ENCODE peak calls at places on chromosomes 2 and 18, in seven cellular contexts. One of them, this sample, is unnamed.

GRCh38 chr2:12928197-12928596 is 211.5 kb downstream of the TRIB2 start:
- DNase-seq in MCF 10A: peak
- DNase-seq in CD4-positive, alpha-beta memory T cell: no peak
- DNase-seq in AG09319: no peak
- DNase-seq in lower leg skin: no peak
- DNase-seq in NCI-H510A treated with DMSO at 0.1 percent for 48 hours: no peak
- DNase-seq in substantia nigra: no peak
- DNase-seq in this sample: peak

GRCh38 chr2:168338292-168338691 is 90.9 kb upstream of the STK39 start:
- DNase-seq in NCI-H510A treated with DMSO at 0.1 percent for 48 hours: no peak
- DNase-seq in lower leg skin: no peak
- DNase-seq in MCF 10A: no peak
- DNase-seq in CD4-positive, alpha-beta memory T cell: no peak
- DNase-seq in substantia nigra: no peak
- DNase-seq in AG09319: no peak
- DNase-seq in this sample: no peak

GRCh38 chr18:74654637-74655036 is 57.0 kb downstream of the ZNF407 start:
- DNase-seq in CD4-positive, alpha-beta memory T cell: no peak
- DNase-seq in AG09319: no peak
- DNase-seq in lower leg skin: no peak
- DNase-seq in MCF 10A: peak
- DNase-seq in substantia nigra: no peak
- DNase-seq in NCI-H510A treated with DMSO at 0.1 percent for 48 hours: peak
- DNase-seq in this sample: no peak

GRCh38 chr2:118878531-118879149 is 31.2 kb upstream of the EN1 start:
- DNase-seq in AG09319: no peak
- DNase-seq in NCI-H510A treated with DMSO at 0.1 percent for 48 hours: no peak
- DNase-seq in CD4-positive, alpha-beta memory T cell: no peak
- DNase-seq in MCF 10A: peak
- DNase-seq in lower leg skin: no peak
- DNase-seq in substantia nigra: no peak
- DNase-seq in this sample: no peak

GRCh38 chr2:173550143-173550542 is 195.5 kb downstream of the CDCA7 start:
- DNase-seq in lower leg skin: no peak
- DNase-seq in NCI-H510A treated with DMSO at 0.1 percent for 48 hours: no peak
- DNase-seq in substantia nigra: no peak
- DNase-seq in CD4-positive, alpha-beta memory T cell: no peak
- DNase-seq in AG09319: peak
- DNase-seq in MCF 10A: peak
- DNase-seq in this sample: peak

GRCh38 chr2:151976945-151977353 is 121.9 kb downstream of the CACNB4 start:
- DNase-seq in AG09319: no peak
- DNase-seq in substantia nigra: no peak
- DNase-seq in NCI-H510A treated with DMSO at 0.1 percent for 48 hours: no peak
- DNase-seq in lower leg skin: no peak
- DNase-seq in CD4-positive, alpha-beta memory T cell: no peak
- DNase-seq in MCF 10A: no peak
- DNase-seq in this sample: no peak

GRCh38 chr2:160715428-160715827 is 221.8 kb upstream of the RBMS1 start:
- DNase-seq in substantia nigra: no peak
- DNase-seq in MCF 10A: peak
- DNase-seq in lower leg skin: no peak
- DNase-seq in CD4-positive, alpha-beta memory T cell: no peak
- DNase-seq in AG09319: no peak
- DNase-seq in NCI-H510A treated with DMSO at 0.1 percent for 48 hours: no peak
- DNase-seq in this sample: no peak

GRCh38 chr2:158890296-158890905 is 78.0 kb upstream of the TANC1 start:
- DNase-seq in MCF 10A: no peak
- DNase-seq in substantia nigra: no peak
- DNase-seq in AG09319: no peak
- DNase-seq in lower leg skin: no peak
- DNase-seq in NCI-H510A treated with DMSO at 0.1 percent for 48 hours: no peak
- DNase-seq in CD4-positive, alpha-beta memory T cell: no peak
- DNase-seq in this sample: no peak

GRCh38 chr2:240209493-240209892 is 69.0 kb upstream of the OTOS start:
- DNase-seq in substantia nigra: no peak
- DNase-seq in NCI-H510A treated with DMSO at 0.1 percent for 48 hours: no peak
- DNase-seq in lower leg skin: peak
- DNase-seq in MCF 10A: no peak
- DNase-seq in AG09319: no peak
- DNase-seq in CD4-positive, alpha-beta memory T cell: no peak
- DNase-seq in this sample: no peak

GRCh38 chr2:9941196-9941995 is 10.1 kb upstream of the GRHL1 start:
- DNase-seq in CD4-positive, alpha-beta memory T cell: no peak
- DNase-seq in NCI-H510A treated with DMSO at 0.1 percent for 48 hours: peak
- DNase-seq in AG09319: no peak
- DNase-seq in lower leg skin: no peak
- DNase-seq in MCF 10A: no peak
- DNase-seq in substantia nigra: no peak
- DNase-seq in this sample: peak

GRCh38 chr2:176812376-176812775 is 400.2 kb upstream of the HNRNPA3 start:
- DNase-seq in substantia nigra: no peak
- DNase-seq in CD4-positive, alpha-beta memory T cell: no peak
- DNase-seq in NCI-H510A treated with DMSO at 0.1 percent for 48 hours: no peak
- DNase-seq in AG09319: no peak
- DNase-seq in MCF 10A: no peak
- DNase-seq in lower leg skin: no peak
- DNase-seq in this sample: no peak

GRCh38 chr18:36440614-36441013 is 143.1 kb downstream of the FHOD3 start:
- DNase-seq in lower leg skin: peak
- DNase-seq in NCI-H510A treated with DMSO at 0.1 percent for 48 hours: no peak
- DNase-seq in AG09319: no peak
- DNase-seq in substantia nigra: no peak
- DNase-seq in CD4-positive, alpha-beta memory T cell: no peak
- DNase-seq in MCF 10A: no peak
- DNase-seq in this sample: no peak

GRCh38 chr2:16302969-16303592 is 362.6 kb downstream of the CYRIA start:
- DNase-seq in MCF 10A: no peak
- DNase-seq in substantia nigra: no peak
- DNase-seq in CD4-positive, alpha-beta memory T cell: no peak
- DNase-seq in AG09319: no peak
- DNase-seq in NCI-H510A treated with DMSO at 0.1 percent for 48 hours: no peak
- DNase-seq in lower leg skin: peak
- DNase-seq in this sample: no peak

GRCh38 chr18:62485684-62486083 is 37.1 kb upstream of the ZCCHC2 start:
- DNase-seq in MCF 10A: peak
- DNase-seq in substantia nigra: no peak
- DNase-seq in NCI-H510A treated with DMSO at 0.1 percent for 48 hours: no peak
- DNase-seq in CD4-positive, alpha-beta memory T cell: no peak
- DNase-seq in AG09319: no peak
- DNase-seq in lower leg skin: no peak
- DNase-seq in this sample: peak

GRCh38 chr2:27441958-27442281 is 261 bp upstream of the KRTCAP3 start:
- DNase-seq in lower leg skin: no peak
- DNase-seq in MCF 10A: no peak
- DNase-seq in CD4-positive, alpha-beta memory T cell: no peak
- DNase-seq in AG09319: no peak
- DNase-seq in NCI-H510A treated with DMSO at 0.1 percent for 48 hours: no peak
- DNase-seq in substantia nigra: no peak
- DNase-seq in this sample: no peak

GRCh38 chr2:96236882-96237281 is 28.3 kb upstream of the STARD7 start:
- DNase-seq in CD4-positive, alpha-beta memory T cell: no peak
- DNase-seq in lower leg skin: no peak
- DNase-seq in MCF 10A: no peak
- DNase-seq in NCI-H510A treated with DMSO at 0.1 percent for 48 hours: no peak
- DNase-seq in AG09319: no peak
- DNase-seq in substantia nigra: no peak
- DNase-seq in this sample: no peak

GRCh38 chr2:12317853-12318426 is 398.8 kb upstream of the TRIB2 start:
- DNase-seq in lower leg skin: no peak
- DNase-seq in NCI-H510A treated with DMSO at 0.1 percent for 48 hours: no peak
- DNase-seq in MCF 10A: peak
- DNase-seq in AG09319: peak
- DNase-seq in substantia nigra: no peak
- DNase-seq in CD4-positive, alpha-beta memory T cell: no peak
- DNase-seq in this sample: peak

GRCh38 chr2:128319773-128320608 is 1.3 kb upstream of the HS6ST1 start:
- DNase-seq in AG09319: no peak
- DNase-seq in MCF 10A: no peak
- DNase-seq in CD4-positive, alpha-beta memory T cell: no peak
- DNase-seq in lower leg skin: peak
- DNase-seq in NCI-H510A treated with DMSO at 0.1 percent for 48 hours: no peak
- DNase-seq in substantia nigra: no peak
- DNase-seq in this sample: no peak

GRCh38 chr18:77129150-77129551 is 3.4 kb downstream of the MBP start:
- DNase-seq in NCI-H510A treated with DMSO at 0.1 percent for 48 hours: no peak
- DNase-seq in CD4-positive, alpha-beta memory T cell: no peak
- DNase-seq in AG09319: no peak
- DNase-seq in substantia nigra: no peak
- DNase-seq in lower leg skin: peak
- DNase-seq in MCF 10A: peak
- DNase-seq in this sample: peak

GRCh38 chr2:39216495-39217191 is 27.1 kb downstream of the CDKL4 start:
- DNase-seq in CD4-positive, alpha-beta memory T cell: peak
- DNase-seq in MCF 10A: no peak
- DNase-seq in AG09319: no peak
- DNase-seq in substantia nigra: no peak
- DNase-seq in lower leg skin: no peak
- DNase-seq in NCI-H510A treated with DMSO at 0.1 percent for 48 hours: no peak
- DNase-seq in this sample: no peak

GRCh38 chr2:24819442-24820174 is 26.4 kb downstream of the CENPO start:
- DNase-seq in substantia nigra: no peak
- DNase-seq in AG09319: no peak
- DNase-seq in NCI-H510A treated with DMSO at 0.1 percent for 48 hours: no peak
- DNase-seq in lower leg skin: peak
- DNase-seq in CD4-positive, alpha-beta memory T cell: no peak
- DNase-seq in MCF 10A: no peak
- DNase-seq in this sample: no peak

GRCh38 chr2:188659656-188660406 is 314.3 kb upstream of the COL3A1 start:
- DNase-seq in MCF 10A: peak
- DNase-seq in NCI-H510A treated with DMSO at 0.1 percent for 48 hours: no peak
- DNase-seq in AG09319: no peak
- DNase-seq in substantia nigra: no peak
- DNase-seq in lower leg skin: no peak
- DNase-seq in CD4-positive, alpha-beta memory T cell: no peak
- DNase-seq in this sample: no peak

GRCh38 chr2:28142403-28142802 is 250.3 kb upstream of the FOSL2 start:
- DNase-seq in NCI-H510A treated with DMSO at 0.1 percent for 48 hours: no peak
- DNase-seq in MCF 10A: no peak
- DNase-seq in CD4-positive, alpha-beta memory T cell: no peak
- DNase-seq in substantia nigra: no peak
- DNase-seq in AG09319: no peak
- DNase-seq in lower leg skin: no peak
- DNase-seq in this sample: no peak

GRCh38 chr2:187117483-187117882 is 268.5 kb upstream of the ZSWIM2 start:
- DNase-seq in lower leg skin: no peak
- DNase-seq in MCF 10A: peak
- DNase-seq in CD4-positive, alpha-beta memory T cell: no peak
- DNase-seq in substantia nigra: peak
- DNase-seq in NCI-H510A treated with DMSO at 0.1 percent for 48 hours: no peak
- DNase-seq in AG09319: no peak
- DNase-seq in this sample: no peak

GRCh38 chr2:197198890-197199289 is 111.7 kb downstream of the ANKRD44 start:
- DNase-seq in NCI-H510A treated with DMSO at 0.1 percent for 48 hours: no peak
- DNase-seq in MCF 10A: no peak
- DNase-seq in AG09319: no peak
- DNase-seq in lower leg skin: no peak
- DNase-seq in substantia nigra: peak
- DNase-seq in CD4-positive, alpha-beta memory T cell: peak
- DNase-seq in this sample: no peak

GRCh38 chr2:66694087-66694858 is 259.3 kb downstream of the MEIS1 start:
- DNase-seq in NCI-H510A treated with DMSO at 0.1 percent for 48 hours: no peak
- DNase-seq in AG09319: no peak
- DNase-seq in MCF 10A: no peak
- DNase-seq in substantia nigra: no peak
- DNase-seq in lower leg skin: no peak
- DNase-seq in CD4-positive, alpha-beta memory T cell: no peak
- DNase-seq in this sample: no peak

GRCh38 chr18:79546781-79547272 is 132.8 kb upstream of the CTDP1 start:
- DNase-seq in lower leg skin: peak
- DNase-seq in substantia nigra: no peak
- DNase-seq in CD4-positive, alpha-beta memory T cell: no peak
- DNase-seq in AG09319: no peak
- DNase-seq in MCF 10A: no peak
- DNase-seq in NCI-H510A treated with DMSO at 0.1 percent for 48 hours: no peak
- DNase-seq in this sample: no peak

GRCh38 chr2:155223781-155224406 is 525.4 kb downstream of the KCNJ3 start:
- DNase-seq in substantia nigra: no peak
- DNase-seq in AG09319: no peak
- DNase-seq in CD4-positive, alpha-beta memory T cell: no peak
- DNase-seq in NCI-H510A treated with DMSO at 0.1 percent for 48 hours: peak
- DNase-seq in MCF 10A: peak
- DNase-seq in lower leg skin: no peak
- DNase-seq in this sample: no peak

GRCh38 chr2:100941646-100942240 is 60.3 kb upstream of the RPL31 start:
- DNase-seq in CD4-positive, alpha-beta memory T cell: peak
- DNase-seq in MCF 10A: peak
- DNase-seq in lower leg skin: peak
- DNase-seq in substantia nigra: no peak
- DNase-seq in NCI-H510A treated with DMSO at 0.1 percent for 48 hours: no peak
- DNase-seq in AG09319: no peak
- DNase-seq in this sample: no peak

This sample was measured in AG04449.